ENCODE peak calls at places on chromosome 11, in six cellular contexts. P is effector memory CD4-positive, alpha-beta T cell; D is HFFc6; T is activated CD4-positive, CD25-positive, alpha-beta regulatory T cell; J is GOT3; N is HT-29. L is an unnamed sample.

GRCh38 chr11:46347637-46348311 is 511 bp downstream of the DGKZ start:
- DNase-seq in D (no peak), T (no peak), J (no peak), P (no peak), N (peak), L (no peak)

GRCh38 chr11:45280449-45280848 is 5.7 kb downstream of the SYT13 start:
- DNase-seq in N (no peak), P (no peak), T (no peak), J (no peak), D (no peak), L (no peak)

GRCh38 chr11:80441821-80442220 is 1001.0 kb upstream of the TENM4 start:
- DNase-seq in P (no peak), D (no peak), T (no peak), N (no peak), J (no peak), L (no peak)

GRCh38 chr11:78730267-78730824 is 155.7 kb upstream of the NARS2 start:
- DNase-seq in T (no peak), P (no peak), D (no peak), N (no peak), J (no peak), L (no peak)

GRCh38 chr11:97746832-97747231 is 1273.9 kb upstream of the CNTN5 start:
- DNase-seq in D (no peak), P (no peak), N (no peak), J (no peak), T (no peak), L (no peak)

GRCh38 chr11:2444301-2445106 is at the start of the genes KCNQ1 and TRPM5:
- DNase-seq in T (peak), P (peak), J (no peak), N (peak), D (no peak), L (no peak)

GRCh38 chr11:125552927-125553326 is 16.4 kb upstream of the EI24 start:
- DNase-seq in J (no peak), N (no peak), T (no peak), D (no peak), P (no peak), L (no peak)

GRCh38 chr11:10454506-10454901 is 560 bp upstream of the AMPD3 start:
- DNase-seq in J (no peak), T (no peak), D (no peak), P (no peak), N (no peak), L (no peak)

GRCh38 chr11:60842688-60843605 is 1.0 kb downstream of the CCDC86 start:
- DNase-seq in T (no peak), J (no peak), N (peak), D (no peak), P (no peak), L (peak)

GRCh38 chr11:85759915-85760314 is 51.0 kb downstream of the SYTL2 start:
- DNase-seq in D (peak), P (no peak), N (peak), T (no peak), J (no peak), L (peak)

GRCh38 chr11:133836076-133836548 is 9.2 kb downstream of the SPATA19 start:
- DNase-seq in N (no peak), P (no peak), J (no peak), T (no peak), D (no peak), L (no peak)

GRCh38 chr11:61109671-61110070 is 7.4 kb downstream of the CD5 start:
- DNase-seq in J (no peak), T (no peak), P (no peak), D (no peak), N (no peak), L (no peak)

GRCh38 chr11:61700221-61700620 is 20.0 kb downstream of the DAGLA start:
- DNase-seq in J (no peak), P (no peak), D (peak), N (peak), T (no peak), L (peak)

GRCh38 chr11:16157327-16157726 is 199.0 kb downstream of the SOX6 start:
- DNase-seq in T (no peak), J (no peak), D (no peak), P (no peak), N (no peak), L (no peak)

GRCh38 chr11:117009905-117010605 is 88.2 kb downstream of the SIK3 start:
- DNase-seq in N (no peak), P (no peak), D (no peak), T (no peak), J (no peak), L (no peak)

GRCh38 chr11:93842461-93842860 is 8.0 kb downstream of the VSTM5 start:
- DNase-seq in D (peak), P (no peak), N (no peak), J (no peak), T (no peak), L (peak)

GRCh38 chr11:68044898-68045351 is 6.1 kb downstream of the TCIRG1 start:
- DNase-seq in P (no peak), T (no peak), J (no peak), N (no peak), D (no peak), L (no peak)

GRCh38 chr11:110490886-110491285 is 61.1 kb downstream of the FDX1 start:
- DNase-seq in D (peak), J (no peak), P (no peak), T (no peak), N (no peak), L (peak)

GRCh38 chr11:1851437-1852180 is 1.3 kb upstream of the LSP1 start:
- DNase-seq in N (no peak), J (no peak), D (no peak), P (no peak), T (no peak), L (no peak)

GRCh38 chr11:117629146-117629545 is 167.9 kb downstream of the DSCAML1 start:
- DNase-seq in N (no peak), J (no peak), T (no peak), D (no peak), P (no peak), L (no peak)

GRCh38 chr11:119861160-119861559 is 132.2 kb upstream of the NECTIN1 start:
- DNase-seq in T (no peak), N (no peak), J (no peak), D (no peak), P (no peak), L (no peak)

GRCh38 chr11:76049506-76049905 is 156.8 kb downstream of the WNT11 start:
- DNase-seq in P (no peak), J (no peak), N (no peak), D (no peak), T (no peak), L (peak)

GRCh38 chr11:113997473-113997872 is 22.6 kb downstream of the HTR3A start:
- DNase-seq in N (no peak), D (no peak), J (no peak), T (no peak), P (no peak), L (no peak)

L was measured in AG10803.